ENCODE peak calls at places on chromosomes 13 and 19, in seven cellular contexts. D is GM10248; K is HS-5; Y is activated CD8-positive, alpha-beta memory T cell treated with anti-CD3 and anti-CD28 coated beads for 1 hour; A is hypothalamus; G is heart right ventricle; E is uterus. T is an unnamed sample.

GRCh38 chr19:28485300-28485699 is 727.7 kb downstream of the UQCRFS1 start:
- DNase-seq in K (no peak), A (no peak), Y (no peak), D (no peak), G (peak; percentile 8), E (no peak), T (no peak)

GRCh38 chr13:46170687-46171086 is 11.3 kb downstream of the LCP1 start:
- DNase-seq in D (no peak), E (no peak), G (no peak), Y (no peak), K (no peak), A (no peak), T (no peak)

GRCh38 chr13:34751044-34751443 is 191.0 kb upstream of the NBEA start:
- DNase-seq in D (no peak), Y (no peak), A (no peak), E (no peak), G (no peak), K (no peak), T (no peak)

GRCh38 chr19:14375055-14375581 is 6.1 kb upstream of the ADGRE5 start:
- DNase-seq in K (no peak), G (peak; percentile 52), E (peak; percentile 56), A (peak; percentile 23), Y (peak; percentile 46), D (peak; percentile 72), T (peak; percentile 58)

GRCh38 chr19:10260141-10260584 is 8.1 kb downstream of the MRPL4 start:
- DNase-seq in A (no peak), G (no peak), E (no peak), D (peak; percentile 22), Y (no peak), K (no peak), T (no peak)

GRCh38 chr13:29073762-29074161 is 253.6 kb downstream of the MTUS2 start:
- DNase-seq in G (no peak), E (no peak), D (no peak), K (no peak), A (no peak), Y (no peak), T (no peak)

GRCh38 chr13:99418663-99419140 is 82.6 kb upstream of the TM9SF2 start:
- DNase-seq in E (no peak), Y (no peak), D (no peak), A (no peak), G (no peak), K (no peak), T (no peak)

GRCh38 chr13:91142572-91142971 is 204.9 kb upstream of the MIR17HG start:
- DNase-seq in Y (no peak), D (no peak), K (no peak), E (no peak), G (no peak), A (no peak), T (no peak)

GRCh38 chr19:32580901-32581703 is at the start of gene PDCD5:
- DNase-seq in E (peak; percentile 94), A (peak; percentile 96), K (peak; percentile 69), G (peak; percentile 96), D (peak; percentile 99), Y (peak; percentile 97), T (peak; percentile 99)

GRCh38 chr19:38649305-38650179 is 2.1 kb downstream of the ACTN4 start:
- DNase-seq in Y (no peak), G (no peak), E (peak; percentile 72), D (no peak), A (no peak), K (no peak), T (no peak)

GRCh38 chr13:75724742-75725504 is 88.8 kb downstream of the LMO7 start:
- DNase-seq in Y (no peak), K (no peak), A (no peak), D (no peak), E (no peak), G (no peak), T (no peak)

GRCh38 chr19:53775524-53775923 is 48.6 kb downstream of the NLRP12 start:
- DNase-seq in E (no peak), Y (no peak), D (no peak), G (no peak), K (no peak), A (no peak), T (no peak)

GRCh38 chr19:49911381-49912145 is 14.9 kb upstream of the IL4I1 start:
- DNase-seq in A (no peak), G (no peak), E (no peak), D (peak; percentile 79), K (no peak), Y (no peak), T (peak; percentile 85)

GRCh38 chr13:35356572-35356971 is 119.9 kb downstream of the MAB21L1 start:
- DNase-seq in Y (no peak), K (no peak), D (no peak), E (no peak), G (no peak), A (no peak), T (no peak)

GRCh38 chr19:45117167-45117594 is 24.2 kb downstream of the PPP1R37 start:
- DNase-seq in Y (no peak), D (peak; percentile 78), E (no peak), K (no peak), A (no peak), G (no peak), T (peak; percentile 67)

GRCh38 chr13:46012404-46012803 is 40.1 kb downstream of the ZC3H13 start:
- DNase-seq in Y (no peak), E (no peak), D (no peak), G (no peak), A (no peak), K (no peak), T (no peak)

GRCh38 chr13:50167967-50168366 is 152.7 kb downstream of the KCNRG start:
- DNase-seq in E (no peak), K (no peak), D (no peak), Y (no peak), G (no peak), A (no peak), T (no peak)

GRCh38 chr19:13163609-13164364 is 13.6 kb downstream of the IER2 start:
- DNase-seq in K (no peak), G (peak; percentile 76), E (peak; percentile 88), D (peak; percentile 41), A (peak; percentile 50), Y (no peak), T (peak; percentile 41)

GRCh38 chr13:27774651-27775050 is 17.6 kb upstream of the GSX1 start:
- DNase-seq in K (no peak), A (no peak), D (no peak), E (no peak), Y (no peak), G (no peak), T (no peak)

GRCh38 chr13:110944121-110944967 is 29.5 kb upstream of the ANKRD10 start:
- DNase-seq in Y (no peak), G (peak; percentile 33), K (no peak), A (no peak), D (peak; percentile 62), E (no peak), T (peak; percentile 64)

GRCh38 chr19:23015660-23016059 is 12.7 kb upstream of the ZNF728 start:
- DNase-seq in A (no peak), G (no peak), Y (no peak), K (no peak), E (no peak), D (no peak), T (no peak)

GRCh38 chr19:15025237-15025636 is 24.0 kb upstream of the CASP14 start:
- DNase-seq in G (no peak), K (no peak), D (no peak), E (no peak), A (no peak), Y (no peak), T (peak; percentile 47)

GRCh38 chr13:50629497-50629896 is 214.0 kb downstream of the DLEU7 start:
- DNase-seq in G (no peak), Y (no peak), E (no peak), K (no peak), A (no peak), D (no peak), T (no peak)

GRCh38 chr13:41458187-41458938 is 1.0 kb downstream of the RGCC start:
- DNase-seq in D (peak; percentile 35), A (peak; percentile 45), E (no peak), Y (peak; percentile 30), G (no peak), K (no peak), T (peak; percentile 53)